ENCODE peak calls at places on chromosomes 11 and 22, in eight cellular contexts. E is left colon; C is H54; U is DMS153; P is aorta; Z is stimulated activated CD4-positive, alpha-beta T cell treated with anti-CD3 and anti-CD28 coated beads, Interleukin-12 subunit alpha, Interleukin-12 subunit beta, amount 100 ng/mL, for 24 hours; V is GF-D8; O is NCI-H2081. Y is an unnamed sample.

GRCh38 chr11:9693801-9694553 is 30.1 kb downstream of the SWAP70 start:
- DNase-seq in U (no peak), E (no peak), V (no peak), C (no peak), P (no peak), O (no peak), Z (no peak), Y (no peak)

GRCh38 chr11:63919267-63920125 is 2.5 kb upstream of the RCOR2 start:
- DNase-seq in C (no peak), P (no peak), V (no peak), U (peak; percentile 78), E (peak; percentile 67), Z (no peak), O (no peak), Y (no peak)

GRCh38 chr11:127334466-127334865 is 333.9 kb upstream of the KIRREL3 start:
- DNase-seq in E (no peak), O (no peak), C (no peak), U (no peak), Z (no peak), V (no peak), P (no peak), Y (no peak)

GRCh38 chr22:46931414-46931813 is 169.0 kb downstream of the TBC1D22A start:
- DNase-seq in U (no peak), O (no peak), V (no peak), Z (no peak), C (no peak), E (no peak), P (no peak), Y (no peak)

GRCh38 chr11:116224889-116225200 is 547.9 kb downstream of the BUD13 start:
- DNase-seq in O (no peak), V (no peak), Z (no peak), P (no peak), U (no peak), C (no peak), E (no peak), Y (no peak)

GRCh38 chr22:33299245-33299956 is 241.2 kb upstream of the SYN3 start:
- DNase-seq in C (no peak), Z (no peak), P (no peak), V (no peak), U (no peak), O (no peak), E (no peak), Y (no peak)

GRCh38 chr11:2725367-2726300 is 25.8 kb upstream of the KCNQ1OT1 start:
- DNase-seq in C (no peak), P (no peak), U (no peak), V (no peak), O (no peak), Z (no peak), E (no peak), Y (no peak)

GRCh38 chr11:78567209-78567608 is 7.5 kb downstream of the NARS2 start:
- DNase-seq in U (no peak), O (no peak), E (no peak), P (no peak), C (no peak), V (no peak), Z (no peak), Y (no peak)

GRCh38 chr11:73760066-73760679 is 701 bp downstream of the RAB6A start:
- DNase-seq in O (peak; percentile 20), E (peak; percentile 51), C (no peak), V (no peak), Z (peak; percentile 4), U (no peak), P (peak; percentile 84), Y (no peak)

GRCh38 chr11:63476618-63477017 is 14.3 kb downstream of the PLAAT5 start:
- DNase-seq in C (no peak), U (no peak), V (no peak), Z (no peak), O (no peak), E (no peak), P (no peak), Y (no peak)

GRCh38 chr22:40076702-40077645 is 82.2 kb downstream of the FAM83F start:
- DNase-seq in V (peak; percentile 22), C (no peak), E (no peak), U (no peak), P (no peak), Z (no peak), O (no peak), Y (no peak)

GRCh38 chr22:38120359-38121110 is 10.1 kb upstream of the BAIAP2L2 start:
- DNase-seq in U (no peak), O (no peak), Z (no peak), P (no peak), V (no peak), E (peak; percentile 42), C (no peak), Y (no peak)

GRCh38 chr11:48012051-48012391 is 31.7 kb downstream of the PTPRJ start:
- DNase-seq in O (no peak), E (no peak), C (no peak), P (no peak), V (no peak), U (no peak), Z (no peak), Y (no peak)

GRCh38 chr11:129861702-129862107 is 33.7 kb downstream of the NFRKB start:
- DNase-seq in O (no peak), C (peak; percentile 78), P (peak; percentile 81), V (no peak), Z (no peak), E (peak; percentile 50), U (no peak), Y (no peak)

GRCh38 chr11:72534859-72535547 is 100.7 kb upstream of the CLPB start:
- DNase-seq in E (no peak), O (no peak), Z (no peak), U (no peak), V (no peak), P (no peak), C (peak; percentile 47), Y (no peak)

GRCh38 chr11:16809901-16810668 is 71.6 kb downstream of the C11orf58 start:
- DNase-seq in E (no peak), Z (no peak), V (no peak), C (peak; percentile 41), P (peak; percentile 81), U (no peak), O (peak; percentile 17), Y (peak; percentile 85)

GRCh38 chr22:26453812-26454500 is 24.9 kb downstream of the ASPHD2 start:
- DNase-seq in V (no peak), C (no peak), P (no peak), Z (no peak), O (no peak), E (peak; percentile 11), U (no peak), Y (no peak)

GRCh38 chr22:42074153-42074750 is at the start of gene PHETA2:
- DNase-seq in V (no peak), C (no peak), Z (peak; percentile 38), O (no peak), E (peak; percentile 51), P (peak; percentile 84), U (no peak), Y (no peak)

GRCh38 chr11:12142179-12142578 is 31.8 kb downstream of the MICAL2 start:
- DNase-seq in Z (no peak), O (no peak), P (no peak), U (no peak), C (no peak), E (no peak), V (no peak), Y (no peak)

GRCh38 chr11:46381836-46382643 is 571 bp downstream of the MDK start:
- DNase-seq in E (no peak), U (no peak), P (peak; percentile 73), C (no peak), Z (no peak), O (no peak), V (no peak), Y (no peak)

GRCh38 chr11:46183819-46184218 is 62.6 kb upstream of the PHF21A start:
- DNase-seq in P (no peak), Z (no peak), V (no peak), C (peak; percentile 28), U (no peak), O (no peak), E (no peak), Y (no peak)

GRCh38 chr11:43574949-43575915 is 105.3 kb upstream of the HSD17B12 start:
- DNase-seq in C (no peak), Z (no peak), P (no peak), E (no peak), U (no peak), O (no peak), V (no peak), Y (peak; percentile 48)

GRCh38 chr11:14373941-14374646 is 15.1 kb upstream of the RRAS2 start:
- DNase-seq in C (no peak), V (no peak), O (no peak), U (no peak), P (peak; percentile 85), Z (no peak), E (no peak), Y (no peak)

GRCh38 chr22:22452211-22452610 is 56.3 kb downstream of the ZNF280B start:
- DNase-seq in O (no peak), U (no peak), Z (no peak), P (no peak), C (no peak), V (no peak), E (no peak), Y (no peak)

GRCh38 chr11:134425816-134426536 is 13.9 kb upstream of the B3GAT1 start:
- DNase-seq in O (no peak), Z (no peak), P (no peak), U (no peak), V (no peak), E (no peak), C (no peak), Y (no peak)

GRCh38 chr11:68329993-68330699 is 17.8 kb downstream of the LRP5 start:
- DNase-seq in U (no peak), E (no peak), C (no peak), V (no peak), O (no peak), Z (no peak), P (no peak), Y (no peak)

GRCh38 chr22:39900306-39901227 is at the start of gene GRAP2:
- DNase-seq in C (no peak), P (no peak), V (peak; percentile 2), O (no peak), U (no peak), E (no peak), Z (peak; percentile 40), Y (no peak)

GRCh38 chr22:34592341-34592740 is 473.6 kb upstream of the ISX start:
- DNase-seq in Z (no peak), P (no peak), E (no peak), O (no peak), C (no peak), U (peak; percentile 23), V (no peak), Y (no peak)

GRCh38 chr11:61152816-61153592 is 8.2 kb downstream of the VPS37C start:
- DNase-seq in P (peak; percentile 62), Z (no peak), O (peak; percentile 7), C (no peak), E (no peak), V (no peak), U (no peak), Y (no peak)

GRCh38 chr11:66659785-66660184 is 17.9 kb downstream of the RBM4B start:
- DNase-seq in U (no peak), E (no peak), C (no peak), Z (no peak), V (peak; percentile 45), O (no peak), P (no peak), Y (no peak)

GRCh38 chr11:69297926-69298777 is 4.2 kb downstream of the MYEOV start:
- DNase-seq in E (peak; percentile 90), Z (no peak), O (no peak), C (peak; percentile 66), P (peak; percentile 91), U (no peak), V (peak; percentile 56), Y (peak; percentile 23)

GRCh38 chr11:70402685-70403084 is 4.4 kb downstream of the CTTN start:
- DNase-seq in U (no peak), V (no peak), Z (no peak), O (no peak), C (no peak), P (no peak), E (no peak), Y (no peak)

GRCh38 chr22:17569971-17570511 is 6.7 kb downstream of the SLC25A18 start:
- DNase-seq in E (no peak), V (no peak), Z (no peak), P (no peak), O (no peak), C (no peak), U (no peak), Y (no peak)

Y was measured in anterior cingulate cortex.